ENCODE peak calls at places on chromosomes 6 and 20, in five cellular contexts. S is cardiac muscle cell, W is SJCRH30, C is SJSA1, Z is pancreas. M is an unnamed sample.

GRCh38 chr20:37560629-37561028 is 33.0 kb upstream of the BLCAP start:
- DNase-seq in S (no peak), W (no peak), C (no peak), Z (no peak), M (no peak)

GRCh38 chr20:2172305-2173175 is 70.9 kb downstream of the STK35 start:
- DNase-seq in S (peak; percentile 67), W (peak; percentile 52), C (peak; percentile 61), Z (peak; percentile 43), M (peak; percentile 71)

GRCh38 chr6:17585766-17586502 is 14.2 kb upstream of the FAM8A1 start:
- DNase-seq in S (no peak), W (no peak), C (no peak), Z (no peak), M (peak; percentile 42)

GRCh38 chr20:58883243-58883691 is 30.8 kb downstream of the GNAS start:
- DNase-seq in S (no peak), W (peak; percentile 62), C (no peak), Z (no peak), M (no peak)

GRCh38 chr6:20952605-20953004 is 418.3 kb downstream of the CDKAL1 start:
- DNase-seq in S (peak; percentile 49), W (peak; percentile 3), C (peak; percentile 9), Z (no peak), M (no peak)

GRCh38 chr20:50285376-50286173 is 94.9 kb downstream of the CEBPB start:
- DNase-seq in S (peak; percentile 81), W (no peak), C (peak; percentile 86), Z (no peak), M (no peak)

GRCh38 chr6:52087498-52087999 is at the start of gene PKHD1:
- DNase-seq in S (peak; percentile 1), W (no peak), C (no peak), Z (peak; percentile 62), M (peak; percentile 34)

GRCh38 chr6:165181951-165182414 is 127.4 kb downstream of the C6orf118 start:
- DNase-seq in S (peak; percentile 72), W (no peak), C (peak; percentile 94), Z (no peak), M (no peak)

GRCh38 chr20:44471481-44471882 is 4.2 kb upstream of the TTPAL start:
- DNase-seq in S (peak; percentile 80), W (no peak), C (no peak), Z (no peak), M (no peak)

GRCh38 chr6:108163267-108163643 is 2.6 kb upstream of the NR2E1 start:
- DNase-seq in S (no peak), W (no peak), C (no peak), Z (no peak), M (no peak)

GRCh38 chr6:108161724-108162282 is 4.0 kb upstream of the NR2E1 start:
- DNase-seq in S (no peak), W (no peak), C (no peak), Z (no peak), M (no peak)

GRCh38 chr6:108164815-108165706 is 761 bp upstream of the NR2E1 start:
- DNase-seq in S (no peak), W (no peak), C (peak; percentile 20), Z (no peak), M (no peak)

GRCh38 chr6:108164537-108164814 is 1.3 kb upstream of the NR2E1 start:
- DNase-seq in S (no peak), W (no peak), C (no peak), Z (no peak), M (no peak)

DNA sequence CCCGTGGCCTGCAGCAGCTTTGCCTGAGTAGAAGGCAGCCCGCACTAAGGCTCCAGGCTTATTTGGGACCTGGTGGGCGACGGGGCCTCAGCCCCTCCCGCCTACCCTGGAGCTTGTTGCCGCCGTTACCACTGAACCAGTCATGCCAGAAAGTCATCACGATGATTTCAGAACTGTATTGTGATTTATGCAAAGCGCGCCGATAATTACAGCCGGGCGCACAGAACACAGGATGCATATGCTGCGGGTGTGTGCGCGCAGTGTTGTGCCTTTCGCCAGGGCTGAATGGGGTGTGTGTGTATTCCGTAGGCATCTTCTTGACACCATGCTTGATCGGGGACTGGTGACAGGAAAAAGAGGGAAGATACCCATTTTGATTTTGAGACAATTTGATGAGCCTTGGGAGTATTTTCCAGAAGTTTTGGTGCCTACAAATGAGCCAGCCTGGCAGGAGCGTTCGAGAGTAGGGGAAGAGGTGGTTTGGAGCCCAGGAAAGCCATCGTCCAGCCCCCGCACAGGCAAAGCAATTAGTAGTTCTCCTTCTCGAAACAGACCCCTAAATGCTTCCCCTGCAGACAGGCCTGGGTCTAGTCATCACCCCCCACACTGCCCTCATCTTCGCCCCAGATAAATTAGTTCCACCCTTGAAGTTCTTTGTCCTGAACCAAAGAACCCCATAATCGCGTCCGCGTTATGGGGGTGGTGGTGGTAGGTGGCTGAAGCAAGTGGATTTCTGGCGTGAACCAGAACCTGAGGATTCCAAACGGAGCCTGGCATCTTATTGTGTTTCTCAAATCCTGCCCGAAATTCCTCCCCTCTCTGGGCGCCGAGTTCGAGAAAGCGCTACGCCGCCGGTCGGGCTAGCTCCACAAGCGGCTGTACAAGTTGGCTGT is 1.9 kb upstream of the NR2E1 start:
- DNase-seq in S (no peak), W (no peak), C (no peak), Z (no peak), M (no peak)
- H3K4me3 ChIP-seq in S (no peak overlapping the region), W (no peak overlapping the region), C (no peak overlapping the region), Z (no peak overlapping the region), M (no peak overlapping the region)

GRCh38 chr6:114140416-114140815 is 169.5 kb upstream of the HDAC2 start:
- DNase-seq in S (no peak), W (no peak), C (no peak), Z (no peak), M (no peak)
- H3K4me3 ChIP-seq in S (no peak overlapping the region), W (no peak overlapping the region), C (no peak overlapping the region), Z (no peak overlapping the region), M (no peak overlapping the region)

GRCh38 chr6:62013719-62014118 is 272.3 kb downstream of the KHDRBS2 start:
- DNase-seq in S (no peak), W (no peak), C (no peak), Z (no peak), M (no peak)

DNA sequence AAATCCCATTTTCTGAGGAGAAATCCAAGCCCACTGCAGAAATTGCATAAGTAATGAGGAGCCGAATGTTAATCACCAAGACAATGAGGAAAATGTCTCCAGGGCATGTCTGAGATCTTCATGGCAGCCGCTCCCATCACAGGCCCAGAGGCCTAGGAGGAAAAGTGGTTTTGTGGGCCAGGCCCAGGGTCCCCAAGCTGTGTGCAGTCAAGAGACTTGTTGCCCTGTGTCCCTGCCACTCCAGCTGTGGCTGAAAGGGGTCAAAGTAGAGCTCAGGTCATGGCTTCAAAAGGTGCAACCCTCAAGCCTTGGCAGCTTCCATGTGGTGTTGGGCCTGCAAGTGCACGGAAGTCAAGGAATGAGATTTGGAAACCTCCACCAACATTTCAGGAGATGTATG is 276.6 kb downstream of the KHDRBS2 start:
- DNase-seq in S (no peak), W (no peak), C (no peak), Z (no peak), M (no peak)
- H3K4me3 ChIP-seq in S (no peak overlapping the region), W (no peak overlapping the region), C (no peak overlapping the region), Z (no peak overlapping the region), M (no peak overlapping the region)

GRCh38 chr20:31516166-31516565 is 1.9 kb downstream of the HM13 start:
- DNase-seq in S (no peak), W (no peak), C (no peak), Z (no peak), M (no peak)

GRCh38 chr20:31515775-31516107 is 1.5 kb downstream of the HM13 start:
- DNase-seq in S (no peak), W (no peak), C (no peak), Z (peak; percentile 29), M (no peak)

GRCh38 chr20:31516651-31517050 is 2.4 kb downstream of the HM13 start:
- DNase-seq in S (no peak), W (no peak), C (no peak), Z (no peak), M (no peak)

GRCh38 chr20:31515072-31515774 is 981 bp downstream of the HM13 start:
- DNase-seq in S (no peak), W (no peak), C (no peak), Z (no peak), M (no peak)

DNA sequence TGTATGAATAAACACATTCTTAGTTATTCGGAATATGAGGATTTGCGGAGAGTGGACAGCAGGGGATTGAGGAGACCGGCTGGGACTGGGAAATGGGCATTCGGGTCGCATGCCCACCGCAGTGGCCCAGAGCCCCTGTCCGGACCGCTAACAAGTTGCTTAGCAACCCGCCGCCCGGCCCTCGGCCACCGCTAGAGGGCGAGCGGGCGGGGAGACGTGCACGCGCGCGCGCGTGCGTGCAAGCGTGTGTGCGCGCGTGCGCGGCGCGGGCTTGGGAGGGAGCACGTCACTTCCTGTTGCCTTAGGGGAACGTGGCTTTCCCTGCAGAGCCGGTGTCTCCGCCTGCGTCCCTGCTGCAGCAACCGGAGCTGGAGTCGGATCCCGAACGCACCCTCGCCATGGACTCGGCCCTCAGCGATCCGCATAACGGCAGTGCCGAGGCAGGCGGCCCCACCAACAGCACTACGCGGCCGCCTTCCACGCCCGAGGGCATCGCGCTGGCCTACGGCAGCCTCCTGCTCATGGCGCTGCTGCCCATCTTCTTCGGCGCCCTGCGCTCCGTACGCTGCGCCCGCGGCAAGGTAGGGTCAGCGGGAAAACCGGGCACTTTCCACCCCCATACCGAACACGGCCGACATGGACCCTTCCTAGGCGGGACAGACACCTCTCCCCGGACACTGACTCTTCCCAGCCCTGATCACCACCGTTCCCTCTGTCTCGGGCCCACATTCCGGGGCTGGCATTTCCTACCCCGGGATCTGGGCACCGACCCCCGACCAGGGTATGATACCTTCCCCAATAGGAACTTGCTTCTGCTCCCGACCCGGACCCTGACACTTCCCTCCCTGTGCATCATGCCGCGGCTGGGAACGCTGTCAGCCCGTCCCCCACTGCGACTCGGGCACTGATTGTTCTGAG is at the start of gene HM13:
- DNase-seq in S (peak; percentile 96), W (peak; percentile 95), C (peak; percentile 94), Z (peak; percentile 92), M (peak; percentile 93)
- H3K4me3 ChIP-seq in S (peak within 1 kb of the TSS; percentile 78), W (peak within 1 kb of the TSS; percentile 88), C (peak within 1 kb of the TSS; percentile 83), Z (peak within 1 kb of the TSS; percentile 99), M (peak within 1 kb of the TSS; percentile 85)

DNA sequence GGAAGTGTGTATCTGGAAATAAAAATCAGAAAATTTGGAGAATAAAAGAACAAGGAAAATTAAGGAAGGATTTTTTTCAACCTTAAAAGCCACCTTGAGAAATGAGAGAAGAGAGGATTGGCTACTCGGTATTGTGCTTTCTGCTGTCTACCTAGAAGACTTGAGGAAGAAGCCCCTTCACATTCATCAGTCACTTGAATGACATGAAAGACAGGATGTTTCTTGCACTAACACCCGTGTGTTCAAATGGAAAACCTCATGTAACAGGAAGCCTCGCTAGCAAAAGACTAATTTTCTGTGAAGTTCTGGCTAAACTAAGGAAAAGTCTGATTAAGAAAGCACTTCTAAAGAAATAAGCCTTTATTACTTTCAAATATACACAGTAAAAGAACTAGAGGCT is 70.0 kb downstream of the OLIG3 start:
- DNase-seq in S (no peak), W (no peak), C (no peak), Z (no peak), M (no peak)
- H3K4me3 ChIP-seq in S (no peak overlapping the region), W (no peak overlapping the region), C (no peak overlapping the region), Z (no peak overlapping the region), M (no peak overlapping the region)

GRCh38 chr6:2028457-2029038 is 216.9 kb downstream of the GMDS start:
- DNase-seq in S (no peak), W (no peak), C (no peak), Z (no peak), M (no peak)

GRCh38 chr6:2030682-2031244 is 214.6 kb downstream of the GMDS start:
- DNase-seq in S (no peak), W (no peak), C (no peak), Z (no peak), M (no peak)

GRCh38 chr6:2026133-2026532 is 219.3 kb downstream of the GMDS start:
- DNase-seq in S (no peak), W (no peak), C (no peak), Z (no peak), M (no peak)

GRCh38 chr6:2029952-2030351 is 215.5 kb downstream of the GMDS start:
- DNase-seq in S (no peak), W (no peak), C (no peak), Z (no peak), M (no peak)

GRCh38 chr6:2029130-2029794 is 216.1 kb downstream of the GMDS start:
- DNase-seq in S (no peak), W (no peak), C (no peak), Z (no peak), M (no peak)
- H3K4me3 ChIP-seq in S (no peak overlapping the region), W (no peak overlapping the region), C (no peak overlapping the region), Z (no peak overlapping the region), M (no peak overlapping the region)